ENCODE peak calls at places on chromosomes 7 and 10, in seven cellular contexts. T is sciatic nerve, W is C1 segment of cervical spinal cord, Z is NCI-H1417, O is NCI-H2029, J is substantia nigra, Y is ELF-1. R is an unnamed sample.

GRCh38 chr10:49168821-49169495 is 19.2 kb downstream of the TMEM273 start:
- DNase-seq in O (no peak), Y (no peak), J (no peak), W (no peak), T (no peak), Z (no peak), R (no peak)

GRCh38 chr10:62096534-62096933 is 172.1 kb downstream of the RTKN2 start:
- DNase-seq in Z (no peak), W (no peak), T (no peak), J (no peak), O (no peak), Y (no peak), R (no peak)

GRCh38 chr7:102106625-102107024 is 180.0 kb upstream of the SH2B2 start:
- DNase-seq in O (no peak), Z (no peak), J (no peak), W (no peak), T (no peak), Y (peak; percentile 63), R (no peak)

GRCh38 chr7:70131807-70132565 is 533.7 kb downstream of the AUTS2 start:
- DNase-seq in O (peak; percentile 42), J (no peak), W (no peak), Y (no peak), Z (peak; percentile 80), T (no peak), R (no peak)

GRCh38 chr7:123974326-123974908 is 49.4 kb downstream of the SPAM1 start:
- DNase-seq in W (no peak), T (no peak), Y (no peak), O (no peak), J (no peak), Z (no peak), R (no peak)

GRCh38 chr7:42232275-42232674 is 4.7 kb downstream of the GLI3 start:
- DNase-seq in J (no peak), W (no peak), Z (no peak), T (no peak), Y (peak; percentile 78), O (no peak), R (no peak)

GRCh38 chr10:90418869-90419652 is 438.8 kb downstream of the HTR7 start:
- DNase-seq in Z (no peak), J (no peak), W (no peak), T (no peak), Y (no peak), O (no peak), R (no peak)

GRCh38 chr10:29370092-29370611 is 81.3 kb downstream of the LYZL1 start:
- DNase-seq in W (no peak), O (no peak), T (no peak), Z (no peak), Y (no peak), J (no peak), R (no peak)

GRCh38 chr7:40329601-40330153 is 194.9 kb downstream of the SUGCT start:
- DNase-seq in J (no peak), T (no peak), W (peak; percentile 6), Y (no peak), O (peak; percentile 15), Z (peak; percentile 72), R (peak; percentile 80)

GRCh38 chr10:74852406-74852805 is 26.0 kb downstream of the KAT6B start:
- DNase-seq in Z (peak; percentile 4), T (no peak), O (no peak), J (no peak), W (no peak), Y (no peak), R (no peak)

GRCh38 chr7:114822131-114822530 is 99.8 kb upstream of the MDFIC start:
- DNase-seq in Y (no peak), O (no peak), T (no peak), W (no peak), J (no peak), Z (no peak), R (no peak)

GRCh38 chr7:27374958-27375841 is 132.6 kb downstream of the EVX1 start:
- DNase-seq in O (no peak), W (no peak), J (no peak), Z (no peak), T (no peak), Y (peak; percentile 30), R (no peak)

GRCh38 chr10:117165557-117166419 is 27.7 kb upstream of the VAX1 start:
- DNase-seq in J (peak; percentile 12), W (peak; percentile 46), Y (peak; percentile 92), Z (no peak), O (no peak), T (peak; percentile 62), R (no peak)

GRCh38 chr10:5510281-5511072 is 11.1 kb upstream of the CALML5 start:
- DNase-seq in Y (no peak), W (no peak), Z (no peak), J (no peak), O (no peak), T (no peak), R (no peak)

GRCh38 chr7:73847941-73848723 is 5.8 kb upstream of the METTL27 start:
- DNase-seq in W (no peak), Y (no peak), J (no peak), Z (no peak), O (no peak), T (no peak), R (no peak)

GRCh38 chr7:69232445-69233376 is 365.6 kb upstream of the AUTS2 start:
- DNase-seq in T (no peak), O (peak; percentile 61), J (no peak), Y (peak; percentile 92), W (no peak), Z (peak; percentile 100), R (no peak)

GRCh38 chr10:70557086-70557845 is 45.3 kb downstream of the PRF1 start:
- DNase-seq in Y (no peak), O (no peak), T (no peak), Z (no peak), J (no peak), W (no peak), R (no peak)

GRCh38 chr7:22194633-22195273 is 162.2 kb downstream of the RAPGEF5 start:
- DNase-seq in Z (no peak), W (no peak), J (peak; percentile 19), T (no peak), O (no peak), Y (no peak), R (no peak)

R was measured in SHP77 treated with DMSO at 0.1 percent for 48 hours.